ENCODE peak calls at places on chromosomes 1 and 21, in eight cellular contexts. J is A172; U is astrocyte of the spinal cord; N is right cardiac atrium; H is activated CD8-positive, alpha-beta memory T cell treated with anti-CD3 and anti-CD28 coated beads for 48 hours; T is fibroblast of lung; K is colonic mucosa; G is ELF-1. Y is an unnamed sample.
A peak's percentile ranks its signal among the peaks of the same experiment; 100 is the strongest.

GRCh38 chr1:67682659-67683197 is 2.3 kb upstream of the GADD45A start:
- DNase-seq in J (peak; percentile 95), U (peak; percentile 76), N (no peak), H (no peak), T (peak; percentile 61), K (no peak), G (no peak), Y (peak; percentile 97)

GRCh38 chr1:84442256-84442655 is 36.8 kb upstream of the RPF1 start:
- DNase-seq in J (peak; percentile 76), U (peak; percentile 91), N (no peak), H (no peak), T (peak; percentile 94), K (no peak), G (no peak), Y (peak; percentile 75)

GRCh38 chr21:45234906-45235305 is 52.8 kb downstream of the POFUT2 start:
- DNase-seq in J (no peak), U (no peak), N (no peak), H (no peak), T (no peak), K (no peak), G (no peak), Y (no peak)

GRCh38 chr1:116465845-116466685 is 93.0 kb downstream of the ATP1A1 start:
- DNase-seq in J (no peak), U (no peak), N (no peak), H (no peak), T (no peak), K (no peak), G (peak; percentile 71), Y (no peak)

GRCh38 chr1:13836631-13837030 is 136.6 kb downstream of the PRDM2 start:
- DNase-seq in J (no peak), U (no peak), N (no peak), H (no peak), T (no peak), K (no peak), G (no peak), Y (no peak)

GRCh38 chr1:245356891-245357585 is 202.3 kb downstream of the KIF26B start:
- DNase-seq in J (no peak), U (no peak), N (no peak), H (no peak), T (no peak), K (no peak), G (no peak), Y (peak; percentile 86)

GRCh38 chr1:41661428-41662060 is 177.1 kb upstream of the EDN2 start:
- DNase-seq in J (no peak), U (no peak), N (peak; percentile 74), H (no peak), T (no peak), K (no peak), G (no peak), Y (no peak)

GRCh38 chr1:210908257-210908656 is 225.7 kb downstream of the KCNH1 start:
- DNase-seq in J (no peak), U (no peak), N (no peak), H (no peak), T (no peak), K (no peak), G (no peak), Y (no peak)

GRCh38 chr1:150997949-150998348 is 8.8 kb downstream of the MINDY1 start:
- DNase-seq in J (no peak), U (no peak), N (no peak), H (no peak), T (no peak), K (no peak), G (no peak), Y (no peak)

GRCh38 chr1:77539510-77540142 is 142.8 kb downstream of the ZZZ3 start:
- DNase-seq in J (peak; percentile 93), U (peak; percentile 94), N (peak; percentile 53), H (no peak), T (peak; percentile 97), K (no peak), G (peak; percentile 28), Y (peak; percentile 86)

GRCh38 chr1:54362881-54363340 is 43.3 kb downstream of the SSBP3 start:
- DNase-seq in J (no peak), U (peak; percentile 8), N (no peak), H (no peak), T (no peak), K (no peak), G (no peak), Y (no peak)

GRCh38 chr21:44702973-44703730 is 6.2 kb downstream of the KRTAP10-12 start:
- DNase-seq in J (no peak), U (no peak), N (no peak), H (no peak), T (no peak), K (peak; percentile 11), G (no peak), Y (no peak)

GRCh38 chr1:169711469-169712308 is at the start of gene SELL:
- DNase-seq in J (peak; percentile 72), U (peak; percentile 70), N (peak; percentile 52), H (no peak), T (peak; percentile 72), K (peak; percentile 81), G (peak; percentile 63), Y (peak; percentile 38)